ENCODE peak calls at places on chromosomes 6 and 20, in seven cellular contexts. J, F, E, L, K, V and C are unnamed samples.

GRCh38 chr6:36067374-36068011 is 39.9 kb downstream of the MAPK14 start:
- DNase-seq in J (no peak), F (no peak), E (no peak), L (no peak), K (peak), V (peak), C (no peak)

GRCh38 chr6:127514396-127515227 is 4.5 kb downstream of the MTCL3 start:
- DNase-seq in J (peak), F (no peak), E (peak), L (no peak), K (peak), V (peak), C (peak)

GRCh38 chr6:113351183-113351834 is 505.8 kb upstream of the MARCKS start:
- DNase-seq in J (peak), F (no peak), E (no peak), L (no peak), K (peak), V (peak), C (no peak)

GRCh38 chr6:139253656-139254055 is 38.1 kb downstream of the TXLNB start:
- DNase-seq in J (no peak), F (no peak), E (no peak), L (no peak), K (no peak), V (no peak), C (no peak)

GRCh38 chr6:125046107-125046925 is 84.1 kb downstream of the RNF217 start:
- DNase-seq in J (no peak), F (no peak), E (no peak), L (no peak), K (no peak), V (peak), C (peak)

GRCh38 chr20:47043076-47043475 is 148.4 kb downstream of the EYA2 start:
- DNase-seq in J (no peak), F (no peak), E (no peak), L (no peak), K (no peak), V (no peak), C (no peak)

GRCh38 chr6:82987416-82987815 is 78.2 kb downstream of the UBE3D start:
- DNase-seq in J (no peak), F (no peak), E (no peak), L (no peak), K (no peak), V (no peak), C (no peak)

GRCh38 chr6:4347877-4348276 is 212.5 kb upstream of the ECI2 start:
- DNase-seq in J (no peak), F (no peak), E (no peak), L (no peak), K (no peak), V (no peak), C (no peak)

GRCh38 chr6:135087803-135088202 is 33.2 kb upstream of the HBS1L start:
- DNase-seq in J (no peak), F (no peak), E (no peak), L (no peak), K (no peak), V (no peak), C (no peak)

GRCh38 chr20:35947489-35947888 is 6.8 kb downstream of the SCAND1 start:
- DNase-seq in J (no peak), F (peak), E (peak), L (peak), K (no peak), V (peak), C (peak)

GRCh38 chr6:83258517-83258916 is 65.4 kb downstream of the RWDD2A start:
- DNase-seq in J (no peak), F (no peak), E (no peak), L (no peak), K (peak), V (no peak), C (no peak)

GRCh38 chr6:170087946-170088348 is 202.9 kb downstream of the DLL1 start:
- DNase-seq in J (no peak), F (peak), E (peak), L (no peak), K (no peak), V (no peak), C (no peak)

GRCh38 chr6:40520683-40521082 is 66.5 kb downstream of the LRFN2 start:
- DNase-seq in J (peak), F (no peak), E (no peak), L (no peak), K (no peak), V (no peak), C (peak)

GRCh38 chr6:71551798-71552197 is 263.2 kb downstream of the OGFRL1 start:
- DNase-seq in J (no peak), F (no peak), E (no peak), L (no peak), K (no peak), V (no peak), C (no peak)

GRCh38 chr6:31165986-31166385 is 4.5 kb downstream of the POU5F1 start:
- DNase-seq in J (no peak), F (no peak), E (no peak), L (no peak), K (no peak), V (no peak), C (no peak)

GRCh38 chr20:37519508-37520416 is 1.3 kb upstream of the NNAT start:
- DNase-seq in J (no peak), F (peak), E (no peak), L (no peak), K (no peak), V (no peak), C (peak)

GRCh38 chr6:120083186-120083585 is 733.6 kb upstream of the MAN1A1 start:
- DNase-seq in J (no peak), F (no peak), E (no peak), L (no peak), K (no peak), V (no peak), C (no peak)

GRCh38 chr6:120077489-120077888 is 727.9 kb upstream of the MAN1A1 start:
- DNase-seq in J (no peak), F (peak), E (no peak), L (peak), K (peak), V (peak), C (peak)
- TF ChIP-seq CTCF in J (no peak), F (peak), E (no peak), L (peak), K (no peak), V (peak), C (peak)

GRCh38 chr20:62386383-62387218 is at the start of gene RPS21:
- DNase-seq in J (peak), F (peak), E (peak), L (peak), K (peak), V (peak), C (peak)

GRCh38 chr20:62381842-62382241 is 5.1 kb upstream of the RPS21 start:
- DNase-seq in J (no peak), F (no peak), E (no peak), L (no peak), K (no peak), V (no peak), C (no peak)

GRCh38 chr20:62381202-62381797 is 5.6 kb upstream of the RPS21 start:
- DNase-seq in J (no peak), F (no peak), E (no peak), L (no peak), K (peak), V (peak), C (no peak)

GRCh38 chr20:62378215-62378614 is 8.7 kb upstream of the RPS21 start:
- DNase-seq in J (no peak), F (no peak), E (no peak), L (no peak), K (no peak), V (peak), C (no peak)

DNA sequence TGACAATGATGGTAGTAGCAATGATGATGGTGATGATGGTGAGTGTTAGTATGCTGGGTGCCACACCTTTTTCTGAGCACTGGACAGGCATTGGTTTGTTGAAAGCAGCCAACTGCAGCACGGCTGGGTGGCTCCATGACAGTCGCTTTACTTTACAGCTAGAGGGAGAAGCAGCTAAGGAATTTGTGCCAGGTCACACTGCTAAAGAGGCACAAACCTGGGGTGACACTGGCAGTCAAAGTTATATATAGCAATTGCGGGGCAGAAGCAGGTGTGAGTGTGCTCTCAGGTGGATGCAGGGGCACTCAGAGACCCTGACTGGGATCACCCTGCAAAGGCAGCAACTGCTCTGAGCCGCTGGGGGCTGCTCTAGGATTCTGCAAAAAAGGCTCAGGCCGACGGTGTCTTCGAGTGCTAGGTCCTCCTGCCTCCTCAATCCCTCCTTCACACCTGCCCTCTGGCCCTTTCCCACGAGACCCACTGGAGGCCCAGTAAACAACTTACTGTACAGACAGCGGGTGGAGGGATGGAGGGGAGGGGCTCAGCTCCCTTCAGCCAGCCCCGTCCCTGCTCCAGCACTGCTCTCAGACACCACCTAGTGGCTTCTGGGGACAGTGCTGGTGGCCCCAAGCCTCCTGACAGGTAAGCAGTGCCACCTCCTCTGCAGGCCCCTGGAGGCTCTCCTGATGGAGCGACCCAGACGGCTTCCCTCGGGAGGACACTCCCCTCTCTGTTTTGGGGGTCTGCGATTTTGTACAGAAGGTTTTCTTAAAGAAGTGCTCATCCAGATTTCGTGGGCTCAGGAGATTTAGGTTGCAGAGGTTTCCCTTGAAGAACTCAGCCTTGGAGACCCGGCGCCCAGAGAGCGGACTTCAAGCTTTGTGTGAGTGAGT is 4.4 kb upstream of the RPS21 start:
- DNase-seq in J (peak), F (peak), E (peak), L (peak), K (peak), V (peak), C (peak)
- TF ChIP-seq CTCF in J (peak), F (peak), E (peak), L (peak), K (peak), V (peak), C (peak)

DNA sequence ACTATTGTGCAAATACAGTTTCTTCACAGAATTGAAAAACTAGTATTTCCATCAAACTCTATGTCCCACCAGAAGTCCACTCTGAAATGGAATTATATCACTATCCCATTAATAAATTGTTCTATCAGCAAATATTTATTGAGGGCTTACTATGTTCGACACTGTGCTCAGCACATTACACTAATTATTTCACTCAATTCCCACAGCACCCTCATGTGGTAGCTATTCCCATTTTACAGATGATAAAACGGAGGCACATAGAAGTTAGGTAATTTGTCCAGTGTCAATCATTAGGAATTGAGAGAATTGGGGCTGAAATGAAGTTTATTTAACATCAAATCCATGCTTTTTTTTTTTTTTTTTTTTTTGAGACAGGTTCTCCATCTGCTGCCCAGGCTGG is 52.5 kb downstream of the MKKS start:
- DNase-seq in J (no peak), F (no peak), E (no peak), L (no peak), K (no peak), V (no peak), C (no peak)
- TF ChIP-seq CTCF in J (no peak), F (peak), E (no peak), L (peak), K (no peak), V (peak), C (no peak)

DNA sequence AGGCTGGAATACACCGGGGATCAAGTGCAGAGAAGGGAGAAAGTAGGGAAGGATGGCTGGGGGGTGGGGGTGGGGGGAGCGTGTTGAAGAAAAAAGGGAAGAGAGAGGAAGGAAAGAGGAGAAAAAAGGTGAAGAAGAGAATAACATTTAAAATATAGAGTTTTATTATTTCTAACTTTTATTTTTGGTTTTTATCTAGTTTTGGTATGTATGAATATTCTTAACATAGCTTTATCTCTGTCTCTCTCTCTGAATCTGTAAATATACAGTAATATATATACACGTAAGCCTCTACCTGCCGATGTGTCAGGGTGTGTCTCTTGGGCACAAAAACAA is 30.0 kb downstream of the HLA-F start:
- DNase-seq in J (no peak), F (no peak), E (no peak), L (no peak), K (no peak), V (no peak), C (no peak)
- TF ChIP-seq CTCF in J (no peak), F (no peak), E (no peak), L (no peak), K (no peak), V (no peak), C (no peak)

GRCh38 chr6:44253307-44254101 is 3.8 kb downstream of the SLC35B2 start:
- DNase-seq in J (no peak), F (peak), E (no peak), L (peak), K (no peak), V (peak), C (peak)
- TF ChIP-seq CTCF in J (no peak), F (peak), E (peak), L (peak), K (peak), V (peak), C (peak)

GRCh38 chr20:19056909-19057308 is 155.5 kb upstream of the SLC24A3 start:
- DNase-seq in J (no peak), F (peak), E (no peak), L (no peak), K (no peak), V (no peak), C (peak)
- TF ChIP-seq CTCF in J (no peak), F (peak), E (peak), L (peak), K (no peak), V (peak), C (peak)

DNA sequence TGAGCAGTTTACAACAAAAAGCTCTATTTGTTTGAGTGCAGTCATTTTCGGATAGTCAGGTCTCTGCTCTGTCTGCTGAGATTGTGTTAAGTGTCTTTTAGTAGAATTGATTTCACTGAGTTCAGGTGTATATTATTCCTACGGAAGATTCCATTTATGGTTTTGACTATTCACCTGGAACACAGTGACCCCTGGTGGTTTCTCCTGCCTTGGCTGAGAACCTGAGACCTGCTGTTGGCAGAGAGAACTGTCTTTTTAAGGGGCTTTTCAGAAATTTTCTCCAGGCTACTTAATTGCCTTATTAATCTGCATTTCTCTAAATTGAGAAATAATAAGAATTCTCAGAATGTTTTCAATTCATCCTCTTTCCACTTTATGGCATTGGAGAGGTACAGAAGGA is 508.0 kb downstream of the TBC1D32 start:
- DNase-seq in J (no peak), F (peak), E (no peak), L (peak), K (no peak), V (peak), C (peak)
- TF ChIP-seq CTCF in J (no peak), F (peak), E (peak), L (peak), K (peak), V (peak), C (peak)